ENCODE peak calls at places on chromosomes 13 and 19, in ten cellular contexts. One of them, this sample, is unnamed.

GRCh38 chr13:76884571-76885202 is 1.5 kb downstream of the KCTD12 start:
- DNase-seq in GM12878: no peak
- DNase-seq in A673: peak
- DNase-seq in stomach: no peak
- DNase-seq in body of pancreas: no peak
- DNase-seq in astrocyte of the spinal cord: peak
- DNase-seq in lower leg skin: peak
- DNase-seq in uterus: peak
- DNase-seq in nephron progenitor cell: no peak
- DNase-seq in ovary: peak
- DNase-seq in this sample: no peak

GRCh38 chr13:78190296-78190695 is 271.7 kb upstream of the EDNRB start:
- DNase-seq in GM12878: no peak
- DNase-seq in A673: no peak
- DNase-seq in stomach: no peak
- DNase-seq in body of pancreas: no peak
- DNase-seq in astrocyte of the spinal cord: no peak
- DNase-seq in lower leg skin: no peak
- DNase-seq in uterus: no peak
- DNase-seq in nephron progenitor cell: no peak
- DNase-seq in ovary: no peak
- DNase-seq in this sample: no peak

GRCh38 chr13:108154421-108154858 is 60.9 kb downstream of the LIG4 start:
- DNase-seq in GM12878: no peak
- DNase-seq in A673: no peak
- DNase-seq in stomach: peak
- DNase-seq in body of pancreas: peak
- DNase-seq in astrocyte of the spinal cord: no peak
- DNase-seq in lower leg skin: no peak
- DNase-seq in uterus: no peak
- DNase-seq in nephron progenitor cell: no peak
- DNase-seq in ovary: no peak
- DNase-seq in this sample: no peak

GRCh38 chr13:106619688-106620555 is 52.0 kb upstream of the ARGLU1 start:
- DNase-seq in GM12878: peak
- DNase-seq in A673: peak
- DNase-seq in stomach: no peak
- DNase-seq in body of pancreas: peak
- DNase-seq in astrocyte of the spinal cord: peak
- DNase-seq in lower leg skin: peak
- DNase-seq in uterus: no peak
- DNase-seq in nephron progenitor cell: peak
- DNase-seq in ovary: peak
- DNase-seq in this sample: peak

GRCh38 chr19:588093-588742 is 1.5 kb upstream of the HCN2 start:
- DNase-seq in GM12878: no peak
- DNase-seq in A673: peak
- DNase-seq in stomach: peak
- DNase-seq in body of pancreas: peak
- DNase-seq in astrocyte of the spinal cord: peak
- DNase-seq in lower leg skin: peak
- DNase-seq in uterus: no peak
- DNase-seq in nephron progenitor cell: peak
- DNase-seq in ovary: no peak
- DNase-seq in this sample: no peak

GRCh38 chr13:76600086-76600485 is 286.1 kb downstream of the KCTD12 start:
- DNase-seq in GM12878: no peak
- DNase-seq in A673: no peak
- DNase-seq in stomach: no peak
- DNase-seq in body of pancreas: no peak
- DNase-seq in astrocyte of the spinal cord: peak
- DNase-seq in lower leg skin: no peak
- DNase-seq in uterus: no peak
- DNase-seq in nephron progenitor cell: no peak
- DNase-seq in ovary: no peak
- DNase-seq in this sample: no peak

GRCh38 chr13:113406321-113407102 is 42.6 kb upstream of the GRTP1 start:
- DNase-seq in GM12878: no peak
- DNase-seq in A673: no peak
- DNase-seq in stomach: no peak
- DNase-seq in body of pancreas: no peak
- DNase-seq in astrocyte of the spinal cord: peak
- DNase-seq in lower leg skin: no peak
- DNase-seq in uterus: peak
- DNase-seq in nephron progenitor cell: no peak
- DNase-seq in ovary: peak
- DNase-seq in this sample: no peak

GRCh38 chr13:66831317-66831716 is 398.8 kb downstream of the PCDH9 start:
- DNase-seq in GM12878: no peak
- DNase-seq in A673: no peak
- DNase-seq in stomach: no peak
- DNase-seq in body of pancreas: no peak
- DNase-seq in astrocyte of the spinal cord: no peak
- DNase-seq in lower leg skin: no peak
- DNase-seq in uterus: no peak
- DNase-seq in nephron progenitor cell: no peak
- DNase-seq in ovary: no peak
- DNase-seq in this sample: no peak

GRCh38 chr19:56603829-56604228 is 8.7 kb downstream of the ZNF71 start:
- DNase-seq in GM12878: no peak
- DNase-seq in A673: no peak
- DNase-seq in stomach: no peak
- DNase-seq in body of pancreas: no peak
- DNase-seq in astrocyte of the spinal cord: no peak
- DNase-seq in lower leg skin: no peak
- DNase-seq in uterus: no peak
- DNase-seq in nephron progenitor cell: no peak
- DNase-seq in ovary: no peak
- DNase-seq in this sample: no peak

GRCh38 chr19:52248256-52248655 is 21.1 kb upstream of the ZNF766 start:
- DNase-seq in GM12878: no peak
- DNase-seq in A673: peak
- DNase-seq in stomach: peak
- DNase-seq in body of pancreas: peak
- DNase-seq in astrocyte of the spinal cord: no peak
- DNase-seq in lower leg skin: peak
- DNase-seq in uterus: peak
- DNase-seq in nephron progenitor cell: peak
- DNase-seq in ovary: peak
- DNase-seq in this sample: peak

DNA sequence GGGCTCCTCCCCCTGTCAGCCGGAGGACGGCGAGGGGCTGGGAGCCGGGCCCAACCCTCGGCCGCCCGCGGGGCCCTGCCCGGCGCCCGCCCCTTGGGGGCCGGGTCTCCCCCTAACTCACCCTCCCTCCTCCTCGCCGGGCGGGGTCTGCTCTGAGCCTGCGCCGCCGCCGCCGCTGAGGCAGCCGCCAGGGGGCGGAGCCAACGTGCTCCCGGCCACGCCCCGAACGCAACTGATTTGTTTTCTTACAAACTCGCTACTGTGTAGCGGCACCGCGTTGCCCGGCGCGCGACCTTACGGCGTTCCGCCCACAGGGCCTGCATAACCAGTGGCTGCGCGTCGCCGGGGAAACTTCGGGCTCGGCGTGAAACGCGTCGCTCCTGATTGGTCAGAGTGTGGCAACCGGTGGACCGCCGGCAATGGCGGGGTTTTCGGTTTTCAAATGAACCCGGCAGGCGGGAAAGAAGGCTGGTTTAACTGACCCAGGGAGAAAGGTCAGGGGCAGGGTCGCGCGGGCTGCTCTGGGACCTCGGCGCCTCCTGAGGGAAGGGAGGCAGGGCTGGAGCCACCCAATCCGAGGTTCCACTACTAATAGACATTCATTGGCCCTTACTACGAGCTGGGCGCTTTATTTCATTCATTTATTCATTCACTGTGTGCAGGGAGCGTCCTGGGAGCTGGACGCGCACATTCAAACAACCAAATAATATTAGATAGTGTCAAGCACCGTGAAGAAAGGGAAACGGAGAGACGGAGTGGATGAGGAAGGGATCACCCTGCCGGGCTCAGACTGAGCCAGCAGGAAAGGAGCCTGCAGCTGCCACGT is at the start of gene CDKN2D:
- DNase-seq in GM12878: peak
- DNase-seq in A673: peak
- DNase-seq in stomach: peak
- DNase-seq in body of pancreas: peak
- DNase-seq in astrocyte of the spinal cord: peak
- DNase-seq in lower leg skin: peak
- DNase-seq in uterus: peak
- DNase-seq in nephron progenitor cell: peak
- DNase-seq in ovary: peak
- DNase-seq in this sample: peak
- TF ChIP-seq CTCF in GM12878: no peak
- TF ChIP-seq CTCF in A673: no peak
- TF ChIP-seq CTCF in stomach: no peak
- TF ChIP-seq CTCF in body of pancreas: peak
- TF ChIP-seq CTCF in astrocyte of the spinal cord: no peak
- TF ChIP-seq CTCF in lower leg skin: no peak
- TF ChIP-seq CTCF in uterus: peak
- TF ChIP-seq CTCF in nephron progenitor cell: no peak
- TF ChIP-seq CTCF in ovary: peak
- TF ChIP-seq CTCF in this sample: no peak

GRCh38 chr13:33815011-33815550 is 2.9 kb upstream of the RFC3 start:
- DNase-seq in GM12878: no peak
- DNase-seq in A673: no peak
- DNase-seq in stomach: no peak
- DNase-seq in body of pancreas: no peak
- DNase-seq in astrocyte of the spinal cord: no peak
- DNase-seq in lower leg skin: no peak
- DNase-seq in uterus: no peak
- DNase-seq in nephron progenitor cell: no peak
- DNase-seq in ovary: no peak
- DNase-seq in this sample: no peak

GRCh38 chr13:33817513-33817842 is 471 bp upstream of the RFC3 start:
- DNase-seq in GM12878: no peak
- DNase-seq in A673: no peak
- DNase-seq in stomach: no peak
- DNase-seq in body of pancreas: no peak
- DNase-seq in astrocyte of the spinal cord: no peak
- DNase-seq in lower leg skin: no peak
- DNase-seq in uterus: no peak
- DNase-seq in nephron progenitor cell: no peak
- DNase-seq in ovary: no peak
- DNase-seq in this sample: no peak

GRCh38 chr13:33816912-33817311 is 1.0 kb upstream of the RFC3 start:
- DNase-seq in GM12878: no peak
- DNase-seq in A673: no peak
- DNase-seq in stomach: no peak
- DNase-seq in body of pancreas: no peak
- DNase-seq in astrocyte of the spinal cord: no peak
- DNase-seq in lower leg skin: no peak
- DNase-seq in uterus: no peak
- DNase-seq in nephron progenitor cell: no peak
- DNase-seq in ovary: no peak
- DNase-seq in this sample: no peak

DNA sequence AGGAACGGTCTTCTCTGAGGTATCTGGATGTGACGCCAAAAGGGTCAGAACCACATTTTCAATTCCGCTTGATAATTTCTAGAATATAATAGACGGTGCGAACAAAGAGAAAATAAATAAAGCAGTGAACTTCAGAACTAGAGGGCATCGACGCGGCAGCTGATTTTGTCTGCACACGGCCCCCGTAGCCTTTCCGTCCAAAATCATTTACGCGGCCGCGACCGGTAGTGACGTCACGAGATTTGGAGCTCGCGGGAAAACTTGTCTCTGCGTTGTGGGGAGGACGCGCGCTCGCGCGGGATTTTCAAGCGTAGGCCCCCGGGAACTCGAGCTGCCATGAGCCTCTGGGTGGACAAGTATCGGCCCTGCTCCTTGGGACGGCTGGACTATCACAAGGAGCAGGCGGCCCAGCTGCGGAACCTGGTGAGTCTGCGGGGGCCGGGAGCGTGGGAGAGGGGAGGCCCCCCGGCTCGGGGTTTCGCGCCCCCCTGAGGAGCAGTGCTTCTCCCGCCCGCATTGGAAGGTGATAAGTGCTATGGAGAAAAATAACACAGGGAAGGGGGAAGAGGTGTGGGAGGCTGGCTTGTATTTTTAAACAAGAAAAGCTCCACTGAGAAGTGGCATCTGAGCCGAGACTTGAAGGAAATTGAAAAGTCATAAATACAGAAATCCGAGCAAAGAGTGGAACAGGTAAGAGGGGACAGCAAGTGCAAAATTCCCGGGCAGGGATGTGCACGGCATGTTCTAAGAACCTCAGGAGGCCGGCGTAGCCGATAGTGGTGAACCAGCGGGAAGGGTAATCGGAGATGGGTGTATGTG is at the start of gene RFC3:
- DNase-seq in GM12878: peak
- DNase-seq in A673: peak
- DNase-seq in stomach: peak
- DNase-seq in body of pancreas: peak
- DNase-seq in astrocyte of the spinal cord: peak
- DNase-seq in lower leg skin: peak
- DNase-seq in uterus: peak
- DNase-seq in nephron progenitor cell: peak
- DNase-seq in ovary: peak
- DNase-seq in this sample: peak
- TF ChIP-seq CTCF in GM12878: no peak
- TF ChIP-seq CTCF in A673: no peak
- TF ChIP-seq CTCF in stomach: no peak
- TF ChIP-seq CTCF in body of pancreas: no peak
- TF ChIP-seq CTCF in astrocyte of the spinal cord: no peak
- TF ChIP-seq CTCF in lower leg skin: no peak
- TF ChIP-seq CTCF in uterus: no peak
- TF ChIP-seq CTCF in nephron progenitor cell: no peak
- TF ChIP-seq CTCF in ovary: no peak
- TF ChIP-seq CTCF in this sample: no peak

GRCh38 chr13:25406377-25406776 is 34.6 kb downstream of the ATP8A2 start:
- DNase-seq in GM12878: no peak
- DNase-seq in A673: peak
- DNase-seq in stomach: no peak
- DNase-seq in body of pancreas: no peak
- DNase-seq in astrocyte of the spinal cord: no peak
- DNase-seq in lower leg skin: no peak
- DNase-seq in uterus: no peak
- DNase-seq in nephron progenitor cell: no peak
- DNase-seq in ovary: no peak
- DNase-seq in this sample: no peak
- TF ChIP-seq CTCF in GM12878: no peak
- TF ChIP-seq CTCF in A673: peak
- TF ChIP-seq CTCF in stomach: no peak
- TF ChIP-seq CTCF in body of pancreas: no peak
- TF ChIP-seq CTCF in astrocyte of the spinal cord: no peak
- TF ChIP-seq CTCF in lower leg skin: no peak
- TF ChIP-seq CTCF in uterus: no peak
- TF ChIP-seq CTCF in nephron progenitor cell: no peak
- TF ChIP-seq CTCF in ovary: no peak
- TF ChIP-seq CTCF in this sample: no peak

GRCh38 chr19:17555929-17556813 is 722 bp downstream of the COLGALT1 start:
- DNase-seq in GM12878: no peak
- DNase-seq in A673: no peak
- DNase-seq in stomach: peak
- DNase-seq in body of pancreas: peak
- DNase-seq in astrocyte of the spinal cord: peak
- DNase-seq in lower leg skin: peak
- DNase-seq in uterus: peak
- DNase-seq in nephron progenitor cell: peak
- DNase-seq in ovary: peak
- DNase-seq in this sample: no peak
- TF ChIP-seq CTCF in GM12878: no peak
- TF ChIP-seq CTCF in A673: no peak
- TF ChIP-seq CTCF in stomach: no peak
- TF ChIP-seq CTCF in body of pancreas: no peak
- TF ChIP-seq CTCF in astrocyte of the spinal cord: peak
- TF ChIP-seq CTCF in lower leg skin: no peak
- TF ChIP-seq CTCF in uterus: no peak
- TF ChIP-seq CTCF in nephron progenitor cell: no peak
- TF ChIP-seq CTCF in ovary: no peak
- TF ChIP-seq CTCF in this sample: no peak

This sample was measured in AG09319.